ENCODE peak calls at places on chromosomes 1 and 21, in eight cellular contexts. H is H4; D is stimulated activated CD4-positive, alpha-beta T cell treated with anti-CD3 and anti-CD28 coated beads, Interleukin-1b, Interleukin-23, amount 100 ng/mL, for 24 hours; T is cardiac fibroblast; A is brain microvascular endothelial cell; R is kidney glomerular epithelial cell; K is EL; U is HFFc6. X is an unnamed sample.

GRCh38 chr1:97192872-97193572 is 471.4 kb downstream of the PTBP2 start:
- DNase-seq in H (peak), D (no peak), T (peak), A (peak), R (peak), K (peak), U (peak), X (no peak)

GRCh38 chr1:110979154-110979553 is 15.4 kb upstream of the LRIF1 start:
- DNase-seq in H (no peak), D (no peak), T (no peak), A (no peak), R (no peak), K (no peak), U (no peak), X (no peak)

GRCh38 chr1:14826172-14826636 is 227.7 kb downstream of the KAZN start:
- DNase-seq in H (peak), D (no peak), T (peak), A (peak), R (peak), K (peak), U (peak), X (no peak)

GRCh38 chr1:29235955-29236742 is at the start of gene PTPRU:
- DNase-seq in H (peak), D (peak), T (peak), A (peak), R (peak), K (peak), U (peak), X (peak)

GRCh38 chr21:43574741-43575465 is 84.4 kb downstream of the HSF2BP start:
- DNase-seq in H (no peak), D (no peak), T (no peak), A (no peak), R (no peak), K (no peak), U (no peak), X (no peak)

GRCh38 chr1:65069186-65069585 is 78.8 kb upstream of the AK4 start:
- DNase-seq in H (no peak), D (no peak), T (no peak), A (no peak), R (no peak), K (no peak), U (no peak), X (no peak)

GRCh38 chr1:206926286-206926685 is 4.5 kb upstream of the FCMR start:
- DNase-seq in H (no peak), D (no peak), T (no peak), A (no peak), R (no peak), K (no peak), U (no peak), X (no peak)

GRCh38 chr1:29849038-29849750 is 612.9 kb downstream of the PTPRU start:
- DNase-seq in H (peak), D (peak), T (peak), A (peak), R (no peak), K (peak), U (peak), X (peak)

GRCh38 chr1:109819906-109820305 is 56.2 kb upstream of the EPS8L3 start:
- DNase-seq in H (no peak), D (no peak), T (no peak), A (no peak), R (no peak), K (no peak), U (no peak), X (no peak)

GRCh38 chr1:32330558-32331127 is 5.4 kb downstream of the MARCKSL1 start:
- DNase-seq in H (no peak), D (no peak), T (no peak), A (no peak), R (no peak), K (no peak), U (no peak), X (no peak)

GRCh38 chr1:31596737-31597097 is 20.4 kb downstream of the TINAGL1 start:
- DNase-seq in H (no peak), D (no peak), T (no peak), A (no peak), R (no peak), K (no peak), U (no peak), X (no peak)

X was measured in effector memory CD4-positive, alpha-beta T cell.